ENCODE peak calls at places on chromosomes 13 and 19, in seven cellular contexts. V is thoracic aorta; P is left ventricle myocardium inferior; R is mammary epithelial cell; E is CD8-positive, alpha-beta T cell; K is Peyer's patch; C is brain microvascular endothelial cell. N is an unnamed sample.

GRCh38 chr13:62300021-62300420 is 884.4 kb upstream of the PCDH20 start:
- DNase-seq in V (no peak), E (no peak), R (no peak), K (no peak), C (no peak), P (no peak), N (no peak)

GRCh38 chr13:74047925-74048324 is 86.3 kb downstream of the KLF12 start:
- DNase-seq in K (no peak), E (no peak), R (peak; percentile 56), P (no peak), V (no peak), C (no peak), N (no peak)

GRCh38 chr13:73056054-73056962 is 2.5 kb upstream of the KLF5 start:
- DNase-seq in K (no peak), P (no peak), C (peak; percentile 76), V (no peak), R (peak; percentile 61), E (no peak), N (no peak)

GRCh38 chr19:1936916-1937610 is 3.9 kb upstream of the CSNK1G2 start:
- DNase-seq in R (no peak), E (no peak), C (no peak), V (no peak), K (no peak), P (no peak), N (no peak)

GRCh38 chr19:31427857-31428256 is 78.6 kb upstream of the TSHZ3 start:
- DNase-seq in R (no peak), C (no peak), P (no peak), K (no peak), E (no peak), V (no peak), N (no peak)

GRCh38 chr13:114339779-114340534 is 25.7 kb downstream of the CHAMP1 start:
- DNase-seq in C (no peak), E (peak; percentile 59), K (peak; percentile 31), V (no peak), R (peak; percentile 33), P (peak; percentile 18), N (no peak)

GRCh38 chr13:27556109-27556508 is 64.2 kb downstream of the LNX2 start:
- DNase-seq in K (no peak), R (peak; percentile 29), C (peak; percentile 81), E (no peak), P (no peak), V (no peak), N (no peak)

GRCh38 chr13:37615271-37615670 is 16.7 kb upstream of the POSTN start:
- DNase-seq in V (no peak), K (no peak), R (peak; percentile 40), E (no peak), C (no peak), P (no peak), N (no peak)

GRCh38 chr19:32336259-32337111 is 8.9 kb upstream of the ZNF507 start:
- DNase-seq in P (peak; percentile 34), K (no peak), R (no peak), E (no peak), V (no peak), C (peak; percentile 15), N (no peak)

GRCh38 chr13:41842029-41842428 is 118.9 kb downstream of the VWA8 start:
- DNase-seq in C (peak; percentile 40), R (no peak), K (no peak), P (no peak), V (no peak), E (no peak), N (no peak)

GRCh38 chr13:43285891-43286602 is 262.7 kb downstream of the DNAJC15 start:
- DNase-seq in C (peak; percentile 25), E (no peak), R (no peak), K (no peak), P (no peak), V (no peak), N (no peak)

GRCh38 chr13:75636339-75637095 is 387 bp downstream of the LMO7 start:
- DNase-seq in P (peak; percentile 16), K (peak; percentile 42), R (peak; percentile 57), E (peak; percentile 75), C (no peak), V (no peak), N (no peak)

GRCh38 chr19:37954421-37954874 is 47.4 kb downstream of the SIPA1L3 start:
- DNase-seq in E (no peak), K (no peak), R (no peak), V (no peak), C (no peak), P (no peak), N (no peak)

GRCh38 chr19:18340990-18341868 is 831 bp downstream of the PGPEP1 start:
- DNase-seq in V (no peak), R (no peak), C (no peak), P (peak; percentile 48), K (peak; percentile 82), E (peak; percentile 75), N (no peak)

GRCh38 chr19:44954278-44954648 is 917 bp upstream of the CLPTM1 start:
- DNase-seq in K (no peak), V (no peak), R (no peak), C (no peak), P (no peak), E (no peak), N (no peak)

GRCh38 chr19:33427801-33428626 is 54.5 kb downstream of the CEBPG start:
- DNase-seq in K (no peak), V (no peak), R (no peak), P (peak; percentile 6), C (no peak), E (no peak), N (no peak)

GRCh38 chr13:102597029-102598015 is 536 bp downstream of the TPP2 start:
- DNase-seq in K (peak; percentile 25), R (peak; percentile 18), P (peak; percentile 16), V (no peak), C (peak; percentile 7), E (peak; percentile 58), N (no peak)

GRCh38 chr13:52695856-52696255 is 43.2 kb downstream of the SUGT1 start:
- DNase-seq in P (no peak), V (no peak), E (no peak), K (no peak), C (peak; percentile 27), R (peak; percentile 66), N (no peak)

GRCh38 chr13:28147489-28147888 is 9.1 kb downstream of the PAN3 start:
- DNase-seq in K (no peak), R (peak; percentile 70), C (no peak), E (no peak), V (no peak), P (no peak), N (no peak)

GRCh38 chr19:33297401-33298145 is 4.8 kb downstream of the CEBPA start:
- DNase-seq in V (no peak), R (no peak), C (no peak), K (no peak), P (no peak), E (no peak), N (no peak)

GRCh38 chr13:48561461-48562224 is 28.8 kb upstream of the RCBTB2 start:
- DNase-seq in V (no peak), C (no peak), E (no peak), P (no peak), R (no peak), K (no peak), N (no peak)

GRCh38 chr19:29596885-29597525 is 9.1 kb upstream of the POP4 start:
- DNase-seq in P (no peak), V (no peak), E (no peak), R (no peak), C (peak; percentile 9), K (no peak), N (no peak)
- TF ChIP-seq CTCF in P (peak; percentile 31), V (no peak), E (no peak), R (peak; percentile 37), C (peak; percentile 56), K (no peak), N (peak; percentile 9)

GRCh38 chr13:99057310-99057975 is 79.6 kb upstream of the DOCK9 start:
- DNase-seq in C (no peak), E (peak; percentile 15), R (peak; percentile 27), P (no peak), K (no peak), V (no peak), N (no peak)
- H3K27me3 ChIP-seq in C (no peaks in the 10 kb centered on the region), E (no peaks in the 10 kb centered on the region), R (no peaks in the 10 kb centered on the region), P (no peaks in the 10 kb centered on the region), K (no peaks in the 10 kb centered on the region), V (no peaks in the 10 kb centered on the region), N (no peaks in the 10 kb centered on the region)

DNA sequence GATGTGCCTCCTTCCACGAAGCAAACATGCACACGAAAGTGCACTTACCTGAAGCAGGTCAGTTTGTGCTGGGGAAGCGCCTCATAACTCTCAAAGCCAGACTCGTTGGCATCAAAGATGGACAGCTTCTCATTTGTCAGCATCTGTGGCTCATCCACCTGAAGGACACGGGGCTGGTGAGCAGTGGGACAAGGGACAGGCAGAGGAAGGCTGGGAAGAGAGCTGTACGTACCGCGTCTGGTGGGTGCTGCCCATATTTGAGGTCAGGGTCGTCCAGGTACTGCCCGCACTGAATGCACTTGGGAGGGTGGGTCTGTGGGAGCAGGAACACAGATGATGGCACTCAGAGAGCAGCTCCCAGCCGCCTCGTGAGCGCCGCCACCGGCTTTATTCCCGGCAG is 35.1 kb downstream of the DNMT1 start:
- DNase-seq in P (no peak), E (no peak), V (no peak), C (no peak), K (no peak), R (no peak), N (no peak)
- H3K36me3 ChIP-seq in P (peaks cover 98% of the 10 kb centered on the region), E (peaks cover 82% of the 10 kb centered on the region), V (peaks cover 55% of the 10 kb centered on the region), C (peaks cover 76% of the 10 kb centered on the region), K (no peaks in the 10 kb centered on the region), R (peaks cover 46% of the 10 kb centered on the region), N (peaks cover 40% of the 10 kb centered on the region)

GRCh38 chr13:21683034-21683733 is 12.3 kb downstream of the FGF9 start:
- DNase-seq in R (peak; percentile 96), C (peak; percentile 29), E (no peak), V (no peak), P (no peak), K (no peak), N (peak; percentile 59)
- TF ChIP-seq CTCF in R (no peak), C (no peak), E (no peak), V (no peak), P (no peak), K (no peak), N (no peak)